ENCODE peak calls at places on chromosomes 11 and 22, in eight cellular contexts. One of them, this sample, is unnamed.

GRCh38 chr11:33310720-33311500 is 53.7 kb downstream of the HIPK3 start:
- DNase-seq in body of pancreas: no peak
- DNase-seq in ovary: no peak
- DNase-seq in GM12878: no peak
- DNase-seq in IMR-90: peak; percentile 20
- DNase-seq in heart left ventricle: no peak
- DNase-seq in esophagus squamous epithelium: no peak
- DNase-seq in spleen: no peak
- DNase-seq in this sample: no peak

GRCh38 chr11:16186680-16187079 is 169.7 kb downstream of the SOX6 start:
- DNase-seq in IMR-90: no peak
- DNase-seq in esophagus squamous epithelium: no peak
- DNase-seq in heart left ventricle: no peak
- DNase-seq in ovary: no peak
- DNase-seq in spleen: no peak
- DNase-seq in body of pancreas: no peak
- DNase-seq in GM12878: no peak
- DNase-seq in this sample: no peak

GRCh38 chr22:50698546-50698945 is 25.9 kb downstream of the SHANK3 start:
- DNase-seq in heart left ventricle: no peak
- DNase-seq in spleen: peak; percentile 68
- DNase-seq in esophagus squamous epithelium: no peak
- DNase-seq in IMR-90: no peak
- DNase-seq in GM12878: no peak
- DNase-seq in body of pancreas: no peak
- DNase-seq in ovary: no peak
- DNase-seq in this sample: peak; percentile 60

GRCh38 chr11:88315015-88315414 is 22.5 kb downstream of the CTSC start:
- DNase-seq in GM12878: no peak
- DNase-seq in body of pancreas: no peak
- DNase-seq in esophagus squamous epithelium: no peak
- DNase-seq in ovary: no peak
- DNase-seq in heart left ventricle: no peak
- DNase-seq in spleen: no peak
- DNase-seq in IMR-90: no peak
- DNase-seq in this sample: no peak

GRCh38 chr11:72111300-72111699 is 1.2 kb downstream of the ANAPC15 start:
- DNase-seq in spleen: no peak
- DNase-seq in GM12878: no peak
- DNase-seq in IMR-90: no peak
- DNase-seq in esophagus squamous epithelium: no peak
- DNase-seq in body of pancreas: no peak
- DNase-seq in ovary: no peak
- DNase-seq in heart left ventricle: no peak
- DNase-seq in this sample: no peak

GRCh38 chr11:68076371-68077042 is 37.7 kb downstream of the TCIRG1 start:
- DNase-seq in esophagus squamous epithelium: no peak
- DNase-seq in body of pancreas: no peak
- DNase-seq in spleen: no peak
- DNase-seq in GM12878: no peak
- DNase-seq in ovary: no peak
- DNase-seq in IMR-90: no peak
- DNase-seq in heart left ventricle: no peak
- DNase-seq in this sample: no peak

GRCh38 chr11:18749681-18750319 is 23.8 kb upstream of the IGSF22 start:
- DNase-seq in spleen: no peak
- DNase-seq in IMR-90: peak; percentile 75
- DNase-seq in body of pancreas: peak; percentile 59
- DNase-seq in heart left ventricle: no peak
- DNase-seq in esophagus squamous epithelium: no peak
- DNase-seq in ovary: no peak
- DNase-seq in GM12878: no peak
- DNase-seq in this sample: no peak

GRCh38 chr11:89737116-89737515 is 27.0 kb downstream of the TRIM77 start:
- DNase-seq in heart left ventricle: no peak
- DNase-seq in GM12878: no peak
- DNase-seq in ovary: no peak
- DNase-seq in IMR-90: no peak
- DNase-seq in body of pancreas: no peak
- DNase-seq in esophagus squamous epithelium: no peak
- DNase-seq in spleen: no peak
- DNase-seq in this sample: no peak

GRCh38 chr11:130170345-130170744 is 10.8 kb downstream of the ST14 start:
- DNase-seq in IMR-90: no peak
- DNase-seq in esophagus squamous epithelium: no peak
- DNase-seq in GM12878: no peak
- DNase-seq in ovary: no peak
- DNase-seq in heart left ventricle: no peak
- DNase-seq in spleen: no peak
- DNase-seq in body of pancreas: no peak
- DNase-seq in this sample: no peak

GRCh38 chr11:11171854-11172253 is 181.2 kb downstream of the CSNK2A3 start:
- DNase-seq in IMR-90: no peak
- DNase-seq in spleen: no peak
- DNase-seq in GM12878: peak; percentile 61
- DNase-seq in ovary: no peak
- DNase-seq in heart left ventricle: no peak
- DNase-seq in body of pancreas: no peak
- DNase-seq in esophagus squamous epithelium: no peak
- DNase-seq in this sample: no peak

GRCh38 chr22:45462034-45462655 is 40.5 kb upstream of the FBLN1 start:
- DNase-seq in esophagus squamous epithelium: no peak
- DNase-seq in IMR-90: no peak
- DNase-seq in body of pancreas: no peak
- DNase-seq in ovary: no peak
- DNase-seq in spleen: no peak
- DNase-seq in GM12878: no peak
- DNase-seq in heart left ventricle: no peak
- DNase-seq in this sample: no peak

GRCh38 chr11:40537734-40538133 is 921.7 kb downstream of the LRRC4C start:
- DNase-seq in heart left ventricle: no peak
- DNase-seq in GM12878: no peak
- DNase-seq in body of pancreas: no peak
- DNase-seq in spleen: no peak
- DNase-seq in esophagus squamous epithelium: no peak
- DNase-seq in ovary: no peak
- DNase-seq in IMR-90: no peak
- DNase-seq in this sample: no peak

GRCh38 chr11:16082532-16083055 is 273.8 kb downstream of the SOX6 start:
- DNase-seq in IMR-90: peak; percentile 13
- DNase-seq in body of pancreas: no peak
- DNase-seq in spleen: no peak
- DNase-seq in GM12878: no peak
- DNase-seq in esophagus squamous epithelium: no peak
- DNase-seq in ovary: no peak
- DNase-seq in heart left ventricle: no peak
- DNase-seq in this sample: no peak

GRCh38 chr11:65133724-65134123 is 595 bp downstream of the SYVN1 start:
- DNase-seq in esophagus squamous epithelium: no peak
- DNase-seq in GM12878: no peak
- DNase-seq in heart left ventricle: peak; percentile 49
- DNase-seq in spleen: no peak
- DNase-seq in IMR-90: no peak
- DNase-seq in ovary: peak; percentile 56
- DNase-seq in body of pancreas: peak; percentile 52
- DNase-seq in this sample: peak; percentile 76

GRCh38 chr22:36171941-36172340 is 11.4 kb upstream of the APOL3 start:
- DNase-seq in spleen: no peak
- DNase-seq in heart left ventricle: no peak
- DNase-seq in esophagus squamous epithelium: no peak
- DNase-seq in GM12878: no peak
- DNase-seq in ovary: no peak
- DNase-seq in body of pancreas: no peak
- DNase-seq in IMR-90: no peak
- DNase-seq in this sample: no peak

GRCh38 chr11:122717264-122717867 is 61.8 kb downstream of the UBASH3B start:
- DNase-seq in body of pancreas: no peak
- DNase-seq in GM12878: peak; percentile 73
- DNase-seq in IMR-90: no peak
- DNase-seq in ovary: no peak
- DNase-seq in spleen: peak; percentile 92
- DNase-seq in esophagus squamous epithelium: no peak
- DNase-seq in heart left ventricle: no peak
- DNase-seq in this sample: no peak

GRCh38 chr11:26439854-26440253 is 107.9 kb downstream of the ANO3 start:
- DNase-seq in ovary: no peak
- DNase-seq in heart left ventricle: no peak
- DNase-seq in esophagus squamous epithelium: no peak
- DNase-seq in body of pancreas: no peak
- DNase-seq in IMR-90: no peak
- DNase-seq in GM12878: no peak
- DNase-seq in spleen: no peak
- DNase-seq in this sample: no peak

GRCh38 chr11:46380340-46381045 is 976 bp upstream of the MDK start:
- DNase-seq in ovary: peak; percentile 81
- DNase-seq in heart left ventricle: peak; percentile 82
- DNase-seq in IMR-90: no peak
- DNase-seq in GM12878: no peak
- DNase-seq in body of pancreas: peak; percentile 70
- DNase-seq in spleen: peak; percentile 92
- DNase-seq in esophagus squamous epithelium: no peak
- DNase-seq in this sample: peak; percentile 85

GRCh38 chr11:28938091-28938490 is 829.9 kb downstream of the METTL15 start:
- DNase-seq in ovary: no peak
- DNase-seq in spleen: no peak
- DNase-seq in heart left ventricle: no peak
- DNase-seq in IMR-90: peak; percentile 13
- DNase-seq in GM12878: no peak
- DNase-seq in body of pancreas: no peak
- DNase-seq in esophagus squamous epithelium: no peak
- DNase-seq in this sample: no peak

GRCh38 chr11:107661656-107662055 is 50.2 kb downstream of the SLN start:
- DNase-seq in spleen: no peak
- DNase-seq in ovary: no peak
- DNase-seq in GM12878: no peak
- DNase-seq in esophagus squamous epithelium: no peak
- DNase-seq in IMR-90: no peak
- DNase-seq in heart left ventricle: no peak
- DNase-seq in body of pancreas: no peak
- DNase-seq in this sample: no peak

GRCh38 chr11:28999620-29000019 is 891.4 kb downstream of the METTL15 start:
- DNase-seq in GM12878: no peak
- DNase-seq in ovary: no peak
- DNase-seq in body of pancreas: no peak
- DNase-seq in IMR-90: no peak
- DNase-seq in heart left ventricle: no peak
- DNase-seq in esophagus squamous epithelium: no peak
- DNase-seq in spleen: no peak
- DNase-seq in this sample: no peak

GRCh38 chr11:125569913-125570621 is 790 bp downstream of the EI24 start:
- DNase-seq in esophagus squamous epithelium: no peak
- DNase-seq in GM12878: no peak
- DNase-seq in spleen: no peak
- DNase-seq in body of pancreas: peak; percentile 76
- DNase-seq in heart left ventricle: no peak
- DNase-seq in IMR-90: peak; percentile 18
- DNase-seq in ovary: no peak
- DNase-seq in this sample: no peak

GRCh38 chr11:125566235-125566634 is 3.0 kb upstream of the EI24 start:
- DNase-seq in body of pancreas: no peak
- DNase-seq in esophagus squamous epithelium: no peak
- DNase-seq in GM12878: no peak
- DNase-seq in ovary: no peak
- DNase-seq in heart left ventricle: no peak
- DNase-seq in spleen: no peak
- DNase-seq in IMR-90: no peak
- DNase-seq in this sample: no peak

GRCh38 chr11:125572916-125573315 is 3.6 kb downstream of the EI24 start:
- DNase-seq in IMR-90: no peak
- DNase-seq in heart left ventricle: no peak
- DNase-seq in GM12878: no peak
- DNase-seq in spleen: no peak
- DNase-seq in esophagus squamous epithelium: no peak
- DNase-seq in ovary: no peak
- DNase-seq in body of pancreas: no peak
- DNase-seq in this sample: no peak

GRCh38 chr11:125568970-125569912 is at the start of gene EI24:
- DNase-seq in ovary: peak; percentile 87
- DNase-seq in heart left ventricle: peak; percentile 93
- DNase-seq in body of pancreas: peak; percentile 92
- DNase-seq in IMR-90: peak; percentile 90
- DNase-seq in esophagus squamous epithelium: peak; percentile 49
- DNase-seq in spleen: peak; percentile 97
- DNase-seq in GM12878: peak; percentile 72
- DNase-seq in this sample: peak; percentile 94

DNA sequence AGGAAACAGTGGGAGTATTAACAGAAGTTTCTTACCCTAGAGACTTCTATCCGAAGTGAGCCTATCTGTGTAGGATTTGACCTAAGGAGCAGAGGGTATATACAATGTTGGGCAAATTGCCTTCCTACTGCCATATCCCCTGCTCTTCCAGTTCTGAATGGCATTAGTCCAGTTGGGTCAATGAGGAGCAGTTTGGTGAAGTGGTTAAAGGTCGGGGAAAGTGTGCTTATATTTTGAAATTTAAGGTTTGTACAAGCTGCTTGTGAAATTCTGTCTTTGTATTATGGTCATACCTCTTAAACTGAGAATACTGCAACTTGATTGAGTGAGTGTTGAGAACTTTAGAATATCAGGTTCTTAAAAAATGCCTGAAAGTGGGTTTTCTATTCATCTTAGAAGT is 1.7 kb downstream of the EI24 start:
- DNase-seq in GM12878: no peak
- DNase-seq in body of pancreas: no peak
- DNase-seq in IMR-90: no peak
- DNase-seq in spleen: no peak
- DNase-seq in ovary: no peak
- DNase-seq in esophagus squamous epithelium: no peak
- DNase-seq in heart left ventricle: no peak
- DNase-seq in this sample: no peak
- H3K4me3 ChIP-seq in GM12878: peak overlapping the region; percentile 79
- H3K4me3 ChIP-seq in body of pancreas: no peak overlapping the region
- H3K4me3 ChIP-seq in IMR-90: no peak overlapping the region
- H3K4me3 ChIP-seq in spleen: peak overlapping the region; percentile 97
- H3K4me3 ChIP-seq in ovary: no peak overlapping the region
- H3K4me3 ChIP-seq in esophagus squamous epithelium: no peak overlapping the region
- H3K4me3 ChIP-seq in heart left ventricle: no peak overlapping the region
- H3K4me3 ChIP-seq in this sample: no peak overlapping the region

GRCh38 chr22:25853902-25854301 is 111.9 kb downstream of the MYO18B start:
- DNase-seq in IMR-90: no peak
- DNase-seq in body of pancreas: no peak
- DNase-seq in GM12878: no peak
- DNase-seq in spleen: no peak
- DNase-seq in esophagus squamous epithelium: no peak
- DNase-seq in heart left ventricle: no peak
- DNase-seq in ovary: no peak
- DNase-seq in this sample: no peak
- TF ChIP-seq CTCF in IMR-90: no peak
- TF ChIP-seq CTCF in body of pancreas: no peak
- TF ChIP-seq CTCF in GM12878: peak; percentile 56
- TF ChIP-seq CTCF in spleen: no peak
- TF ChIP-seq CTCF in esophagus squamous epithelium: no peak
- TF ChIP-seq CTCF in heart left ventricle: no peak
- TF ChIP-seq CTCF in ovary: no peak
- TF ChIP-seq CTCF in this sample: no peak

GRCh38 chr11:2700415-2701211 is 819 bp upstream of the KCNQ1OT1 start:
- DNase-seq in heart left ventricle: peak; percentile 75
- DNase-seq in body of pancreas: peak; percentile 71
- DNase-seq in ovary: peak; percentile 66
- DNase-seq in spleen: peak; percentile 90
- DNase-seq in GM12878: peak; percentile 13
- DNase-seq in esophagus squamous epithelium: no peak
- DNase-seq in IMR-90: no peak
- DNase-seq in this sample: peak; percentile 84
- TF ChIP-seq POLR2A in heart left ventricle: no peak
- TF ChIP-seq POLR2A in body of pancreas: no peak
- TF ChIP-seq POLR2A in ovary: no peak
- TF ChIP-seq POLR2A in spleen: no peak
- TF ChIP-seq POLR2A in GM12878: no peak
- TF ChIP-seq POLR2A in esophagus squamous epithelium: peak; percentile 72
- TF ChIP-seq POLR2A in IMR-90: no peak
- TF ChIP-seq POLR2A in this sample: no peak

GRCh38 chr22:17980013-17980510 is 44.3 kb downstream of the MICAL3 start:
- DNase-seq in heart left ventricle: no peak
- DNase-seq in body of pancreas: no peak
- DNase-seq in esophagus squamous epithelium: no peak
- DNase-seq in GM12878: no peak
- DNase-seq in IMR-90: no peak
- DNase-seq in ovary: no peak
- DNase-seq in spleen: peak; percentile 33
- DNase-seq in this sample: no peak
- H3K4me3 ChIP-seq in heart left ventricle: no peak overlapping the region
- H3K4me3 ChIP-seq in body of pancreas: no peak overlapping the region
- H3K4me3 ChIP-seq in esophagus squamous epithelium: no peak overlapping the region
- H3K4me3 ChIP-seq in GM12878: no peak overlapping the region
- H3K4me3 ChIP-seq in IMR-90: no peak overlapping the region
- H3K4me3 ChIP-seq in ovary: no peak overlapping the region
- H3K4me3 ChIP-seq in spleen: peak overlapping the region; percentile 41
- H3K4me3 ChIP-seq in this sample: peak overlapping the region; percentile 19